ENCODE peak calls at places on chromosomes 3 and 15, in seven cellular contexts. H is nephron progenitor cell; O is astrocyte; U is stimulated activated CD4-positive, alpha-beta T cell treated with anti-CD3 and anti-CD28 coated beads, Interleukin-12 subunit alpha, Interleukin-12 subunit beta, amount 100 ng/mL, for 4 hours; M is NT2/D1; T is stromal cell of bone marrow; X is neural crest cell. C is an unnamed sample.

GRCh38 chr3:38978729-38979128 is 73.0 kb downstream of the SCN11A start:
- DNase-seq in U (no peak), M (peak), X (no peak), T (no peak), O (no peak), H (no peak), C (no peak)

GRCh38 chr3:185210621-185211157 is 43.2 kb downstream of the EHHADH start:
- DNase-seq in M (no peak), T (no peak), X (no peak), U (no peak), H (no peak), O (no peak), C (no peak)

GRCh38 chr3:52892625-52893311 is 4.6 kb downstream of the STIMATE start:
- DNase-seq in U (no peak), T (no peak), X (no peak), M (no peak), O (no peak), H (no peak), C (peak)

GRCh38 chr15:33955945-33956344 is 12.4 kb upstream of the CHRM5 start:
- DNase-seq in T (no peak), X (no peak), U (no peak), O (no peak), H (no peak), M (no peak), C (no peak)

GRCh38 chr15:80823120-80823519 is 44.0 kb downstream of the CEMIP start:
- DNase-seq in T (no peak), X (no peak), U (no peak), H (no peak), M (no peak), O (no peak), C (no peak)

GRCh38 chr15:47983533-47983932 is 137.3 kb upstream of the SLC24A5 start:
- DNase-seq in O (no peak), U (no peak), X (no peak), M (no peak), H (no peak), T (no peak), C (no peak)

GRCh38 chr3:192372627-192373026 is 354.7 kb downstream of the FGF12 start:
- DNase-seq in U (no peak), X (no peak), T (no peak), M (no peak), O (no peak), H (no peak), C (no peak)

GRCh38 chr15:95259513-95259912 is 1028.2 kb downstream of the MCTP2 start:
- DNase-seq in X (peak), H (peak), M (peak), T (peak), U (peak), O (peak), C (peak)

GRCh38 chr3:31346542-31346979 is 186.2 kb upstream of the STT3B start:
- DNase-seq in M (no peak), O (no peak), X (no peak), H (no peak), U (no peak), T (no peak), C (no peak)

GRCh38 chr3:141913150-141913811 is 36.8 kb downstream of the ATP1B3 start:
- DNase-seq in M (peak), U (peak), T (peak), X (no peak), O (peak), H (peak), C (peak)

GRCh38 chr3:9201278-9201677 is 48.2 kb downstream of the SRGAP3 start:
- DNase-seq in M (no peak), O (no peak), U (no peak), H (no peak), X (no peak), T (no peak), C (no peak)

GRCh38 chr3:127525373-127525772 is 65.2 kb downstream of the TPRA1 start:
- DNase-seq in M (no peak), H (no peak), U (no peak), X (no peak), T (peak), O (peak), C (peak)

GRCh38 chr3:129027544-129027880 is 26.4 kb downstream of the EFCC1 start:
- DNase-seq in X (no peak), U (no peak), M (no peak), H (no peak), T (no peak), O (no peak), C (no peak)